ENCODE peak calls at places on chromosomes 5 and 9, in seven cellular contexts. F is ovary, M is A549, V is sigmoid colon, G is GM12878, R is transverse colon, E is K562. C is an unnamed sample.

GRCh38 chr5:76406014-76406413 is 2.9 kb downstream of the IQGAP2 start:
- DNase-seq in R (no peak), F (no peak), E (no peak), G (no peak), V (no peak), M (no peak), C (no peak)

GRCh38 chr5:76733049-76733417 is 17.1 kb downstream of the F2R start:
- DNase-seq in R (peak), F (no peak), V (no peak), M (no peak), E (no peak), G (peak), C (no peak)

GRCh38 chr5:171595401-171595800 is 176.0 kb downstream of the FGF18 start:
- DNase-seq in V (no peak), R (no peak), E (no peak), M (no peak), G (no peak), F (no peak), C (no peak)

GRCh38 chr5:158387499-158387898 is 528.6 kb upstream of the CLINT1 start:
- DNase-seq in V (no peak), G (no peak), M (no peak), R (no peak), F (no peak), E (no peak), C (no peak)

GRCh38 chr5:145981612-145982571 is 45.5 kb downstream of the SH3RF2 start:
- DNase-seq in F (no peak), V (no peak), M (peak), E (no peak), G (no peak), R (no peak), C (peak)

GRCh38 chr9:73412874-73413273 is 261.2 kb downstream of the ANXA1 start:
- DNase-seq in G (no peak), F (no peak), M (no peak), E (no peak), V (no peak), R (no peak), C (no peak)

GRCh38 chr9:1458503-1458902 is 408.3 kb downstream of the DMRT2 start:
- DNase-seq in G (no peak), M (peak), E (no peak), V (no peak), R (no peak), F (no peak), C (no peak)

GRCh38 chr5:62152394-62153123 is 153.4 kb upstream of the KIF2A start:
- DNase-seq in G (no peak), M (no peak), F (no peak), E (no peak), R (no peak), V (no peak), C (no peak)

GRCh38 chr5:159601216-159601615 is 270.9 kb upstream of the IL12B start:
- DNase-seq in F (no peak), G (no peak), M (no peak), E (no peak), R (no peak), V (no peak), C (no peak)

GRCh38 chr5:103444333-103445038 is 118.1 kb downstream of the NUDT12 start:
- DNase-seq in F (no peak), G (no peak), M (no peak), R (peak), V (no peak), E (no peak), C (peak)

GRCh38 chr5:36366883-36367282 is 65.2 kb upstream of the RANBP3L start:
- DNase-seq in V (no peak), E (no peak), R (no peak), G (no peak), M (no peak), F (no peak), C (no peak)

GRCh38 chr9:78811562-78812276 is 514.8 kb downstream of the PSAT1 start:
- DNase-seq in M (no peak), R (no peak), F (no peak), V (no peak), E (no peak), G (no peak), C (no peak)

GRCh38 chr9:93316726-93317494 is 133.0 kb downstream of the WNK2 start:
- DNase-seq in R (no peak), M (no peak), E (no peak), F (no peak), G (no peak), V (peak), C (no peak)

GRCh38 chr9:114930063-114930812 is at the start of gene TNFSF8:
- DNase-seq in V (no peak), G (no peak), R (peak), E (no peak), F (no peak), M (no peak), C (peak)

GRCh38 chr5:68467791-68468190 is 252.2 kb downstream of the PIK3R1 start:
- DNase-seq in E (no peak), F (no peak), V (no peak), M (no peak), R (peak), G (no peak), C (no peak)

GRCh38 chr9:129259373-129259772 is 81.3 kb upstream of the IER5L start:
- DNase-seq in M (no peak), V (no peak), G (no peak), E (no peak), F (no peak), R (no peak), C (no peak)

GRCh38 chr9:18361621-18362020 is 112.3 kb upstream of the ADAMTSL1 start:
- DNase-seq in G (no peak), F (no peak), E (no peak), R (no peak), V (no peak), M (no peak), C (no peak)

GRCh38 chr5:88877826-88878225 is 5.2 kb downstream of the MEF2C start:
- DNase-seq in M (no peak), F (no peak), R (no peak), G (no peak), V (no peak), E (no peak), C (no peak)

GRCh38 chr5:177113566-177114424 is 19.8 kb upstream of the NSD1 start:
- DNase-seq in V (peak), F (peak), R (peak), M (peak), G (peak), E (peak), C (peak)

GRCh38 chr5:41415242-41415641 is 95.2 kb downstream of the PLCXD3 start:
- DNase-seq in G (no peak), V (no peak), F (no peak), R (no peak), E (no peak), M (no peak), C (no peak)

GRCh38 chr5:51159164-51159563 is 224.1 kb upstream of the ISL1 start:
- DNase-seq in E (no peak), V (no peak), G (no peak), M (no peak), R (no peak), F (no peak), C (no peak)

GRCh38 chr5:170368593-170368992 is 20.6 kb downstream of the KCNMB1 start:
- DNase-seq in R (no peak), F (no peak), V (peak), M (no peak), E (no peak), G (no peak), C (no peak)

GRCh38 chr9:69472101-69472625 is 147.1 kb downstream of the ENTREP1 start:
- DNase-seq in F (no peak), G (no peak), M (no peak), V (no peak), R (no peak), E (no peak), C (no peak)

GRCh38 chr9:133990366-133991210 is 1.5 kb downstream of the VAV2 start:
- DNase-seq in F (peak), V (peak), M (peak), R (peak), G (no peak), E (no peak), C (peak)

GRCh38 chr5:69326365-69326764 is 6.2 kb downstream of the CCDC125 start:
- DNase-seq in F (no peak), G (no peak), V (no peak), M (no peak), E (no peak), R (no peak), C (no peak)

GRCh38 chr9:20319641-20320337 is 302.5 kb downstream of the MLLT3 start:
- DNase-seq in F (no peak), G (no peak), E (no peak), M (peak), V (no peak), R (no peak), C (no peak)

GRCh38 chr5:90613450-90613849 is 54.9 kb downstream of the ADGRV1 start:
- DNase-seq in E (no peak), G (no peak), F (no peak), V (no peak), R (no peak), M (no peak), C (no peak)

GRCh38 chr5:112228672-112229071 is 190.4 kb downstream of the EPB41L4A start:
- DNase-seq in E (no peak), G (no peak), F (peak), M (peak), V (peak), R (peak), C (peak)

GRCh38 chr9:116543731-116544400 is 143.2 kb upstream of the TRIM32 start:
- DNase-seq in M (no peak), G (no peak), R (no peak), E (no peak), V (no peak), F (no peak), C (no peak)

GRCh38 chr9:112487799-112488345 is 1.2 kb downstream of the KIAA1958 start:
- DNase-seq in E (peak), G (no peak), F (no peak), V (no peak), M (peak), R (no peak), C (no peak)

GRCh38 chr9:4235951-4236804 is 63.7 kb downstream of the GLIS3 start:
- DNase-seq in E (no peak), R (no peak), M (peak), V (no peak), G (no peak), F (no peak), C (no peak)

GRCh38 chr5:66178799-66179198 is 34.7 kb downstream of the SREK1 start:
- DNase-seq in M (no peak), F (no peak), G (no peak), E (no peak), V (no peak), R (no peak), C (no peak)

GRCh38 chr5:66174338-66174737 is 30.2 kb downstream of the SREK1 start:
- DNase-seq in F (no peak), G (no peak), M (peak), R (no peak), E (no peak), V (no peak), C (no peak)

GRCh38 chr5:66180282-66180955 is 36.3 kb downstream of the SREK1 start:
- DNase-seq in M (no peak), E (no peak), V (no peak), R (no peak), G (no peak), F (no peak), C (no peak)

GRCh38 chr5:66179297-66180051 is 35.4 kb downstream of the SREK1 start:
- DNase-seq in E (no peak), V (no peak), G (no peak), F (no peak), M (no peak), R (no peak), C (no peak)
- TF ChIP-seq CTCF in E (no peak), V (no peak), G (no peak), F (no peak), M (no peak), R (no peak), C (no peak)

DNA sequence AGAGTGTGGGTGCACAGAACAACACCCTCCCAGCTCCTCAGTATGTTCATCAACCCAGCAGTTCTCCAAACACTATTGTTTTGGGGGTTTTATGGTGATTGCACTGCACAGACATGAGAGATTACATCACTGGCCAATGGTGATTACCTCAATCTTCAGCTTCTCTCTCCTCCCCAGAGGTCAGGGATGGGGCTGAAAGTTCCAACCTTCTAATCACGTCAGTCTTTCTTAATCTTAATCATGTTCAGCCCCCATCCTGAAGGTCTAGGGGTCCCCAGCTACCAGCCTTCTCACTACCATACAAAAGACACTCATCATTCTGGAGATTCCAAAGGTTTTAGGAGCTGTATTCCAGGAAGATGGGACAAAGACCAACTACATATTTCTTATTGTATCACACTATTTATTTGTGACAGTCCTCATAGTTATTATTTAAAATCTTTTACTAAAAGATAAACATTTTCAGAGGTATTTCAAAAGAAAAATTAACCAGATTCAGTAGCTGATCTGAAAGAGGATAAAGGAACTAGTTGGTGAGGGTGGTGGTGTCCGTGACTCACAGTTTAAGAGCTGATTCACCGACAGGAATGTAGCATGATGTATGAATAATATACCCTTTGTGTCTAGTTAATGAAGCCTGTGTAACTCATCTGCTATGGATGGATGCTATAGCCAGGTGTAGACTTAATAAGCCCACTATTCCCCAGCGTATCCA is 35.6 kb downstream of the RASEF start:
- DNase-seq in M (peak), E (no peak), G (no peak), V (no peak), F (no peak), R (no peak), C (no peak)
- TF ChIP-seq EP300 in M (peak), E (no peak), G (no peak), V (no peak), F (no peak), R (no peak), C (no peak)

DNA sequence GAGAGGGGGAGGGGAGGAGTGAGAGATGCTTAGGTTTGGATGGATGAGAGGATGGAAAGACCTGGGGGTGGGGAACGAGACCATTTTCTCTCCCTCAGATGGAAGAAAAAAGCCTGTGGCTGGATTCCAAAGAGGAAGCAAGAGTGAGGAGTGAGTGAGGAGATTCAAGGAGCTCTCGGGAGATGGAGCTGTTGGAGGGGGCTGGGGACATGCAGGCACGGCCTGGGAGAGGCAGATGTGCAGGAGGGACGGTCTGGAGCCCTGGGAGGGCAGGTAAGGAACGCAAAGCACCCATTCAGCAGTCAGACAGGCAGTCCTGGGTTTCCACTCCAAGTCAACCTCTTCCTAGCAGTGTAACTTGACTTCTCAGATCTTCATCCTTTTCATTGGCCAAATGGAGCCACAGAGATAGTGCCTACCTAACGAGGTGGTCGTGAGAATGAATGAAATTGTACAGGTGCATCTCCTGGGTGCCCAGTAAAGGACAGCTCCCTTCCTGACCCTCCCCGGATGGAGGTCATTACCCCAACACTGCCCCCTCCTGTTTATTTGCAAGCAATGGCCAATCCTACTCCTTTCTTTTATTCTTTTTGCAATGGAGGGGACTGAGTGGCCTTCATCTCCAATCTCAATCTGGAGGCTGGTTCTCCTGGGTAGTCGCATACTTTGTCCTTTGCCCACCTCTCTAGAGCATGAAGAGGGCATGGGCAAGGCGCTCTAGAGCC is 52.2 kb downstream of the PCDH1 start:
- DNase-seq in E (peak), M (peak), G (no peak), F (no peak), R (no peak), V (no peak), C (no peak)
- TF ChIP-seq CTCF in E (peak), M (peak), G (peak), F (no peak), R (peak), V (no peak), C (peak)

GRCh38 chr5:121049971-121050370 is 585.9 kb downstream of the PRR16 start:
- DNase-seq in R (no peak), E (no peak), M (no peak), F (no peak), G (no peak), V (no peak), C (no peak)

GRCh38 chr5:121053055-121053985 is 589.2 kb downstream of the PRR16 start:
- DNase-seq in R (no peak), G (no peak), M (no peak), E (no peak), F (no peak), V (no peak), C (no peak)

DNA sequence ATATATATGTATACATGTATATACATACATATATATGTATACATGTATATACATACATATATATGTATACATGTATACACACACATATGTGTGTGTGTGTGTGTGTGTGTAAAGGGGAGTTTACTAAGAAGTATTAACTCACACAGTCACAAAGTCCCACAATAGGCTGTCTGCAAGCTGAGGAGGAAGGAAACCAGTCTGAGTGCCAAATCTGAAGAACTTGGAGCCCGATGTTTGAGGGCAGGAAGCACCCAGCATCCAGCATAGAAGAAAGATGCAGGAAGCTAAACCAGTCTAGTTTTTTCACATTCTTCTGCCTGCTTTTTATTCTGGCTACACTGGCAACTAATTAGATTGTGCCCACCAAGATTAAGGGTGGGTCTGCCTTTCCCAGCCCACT is 591.5 kb downstream of the PRR16 start:
- DNase-seq in G (no peak), R (no peak), E (no peak), M (no peak), V (no peak), F (no peak), C (no peak)
- TF ChIP-seq EP300 in G (no peak), R (no peak), E (no peak), M (no peak), V (no peak), F (no peak), C (no peak)

GRCh38 chr5:147507480-147508126 is 2.3 kb downstream of the DPYSL3 start:
- DNase-seq in R (peak), E (no peak), M (no peak), F (no peak), V (peak), G (no peak), C (no peak)

GRCh38 chr5:147508711-147509040 is 1.2 kb downstream of the DPYSL3 start:
- DNase-seq in R (no peak), F (no peak), M (no peak), G (no peak), E (no peak), V (no peak), C (no peak)

GRCh38 chr5:147510885-147511284 is 1.0 kb upstream of the DPYSL3 start:
- DNase-seq in R (no peak), V (no peak), M (no peak), F (no peak), E (no peak), G (no peak), C (no peak)

GRCh38 chr5:147509041-147509709 is 693 bp downstream of the DPYSL3 start:
- DNase-seq in R (peak), M (no peak), G (no peak), F (peak), E (no peak), V (peak), C (no peak)

DNA sequence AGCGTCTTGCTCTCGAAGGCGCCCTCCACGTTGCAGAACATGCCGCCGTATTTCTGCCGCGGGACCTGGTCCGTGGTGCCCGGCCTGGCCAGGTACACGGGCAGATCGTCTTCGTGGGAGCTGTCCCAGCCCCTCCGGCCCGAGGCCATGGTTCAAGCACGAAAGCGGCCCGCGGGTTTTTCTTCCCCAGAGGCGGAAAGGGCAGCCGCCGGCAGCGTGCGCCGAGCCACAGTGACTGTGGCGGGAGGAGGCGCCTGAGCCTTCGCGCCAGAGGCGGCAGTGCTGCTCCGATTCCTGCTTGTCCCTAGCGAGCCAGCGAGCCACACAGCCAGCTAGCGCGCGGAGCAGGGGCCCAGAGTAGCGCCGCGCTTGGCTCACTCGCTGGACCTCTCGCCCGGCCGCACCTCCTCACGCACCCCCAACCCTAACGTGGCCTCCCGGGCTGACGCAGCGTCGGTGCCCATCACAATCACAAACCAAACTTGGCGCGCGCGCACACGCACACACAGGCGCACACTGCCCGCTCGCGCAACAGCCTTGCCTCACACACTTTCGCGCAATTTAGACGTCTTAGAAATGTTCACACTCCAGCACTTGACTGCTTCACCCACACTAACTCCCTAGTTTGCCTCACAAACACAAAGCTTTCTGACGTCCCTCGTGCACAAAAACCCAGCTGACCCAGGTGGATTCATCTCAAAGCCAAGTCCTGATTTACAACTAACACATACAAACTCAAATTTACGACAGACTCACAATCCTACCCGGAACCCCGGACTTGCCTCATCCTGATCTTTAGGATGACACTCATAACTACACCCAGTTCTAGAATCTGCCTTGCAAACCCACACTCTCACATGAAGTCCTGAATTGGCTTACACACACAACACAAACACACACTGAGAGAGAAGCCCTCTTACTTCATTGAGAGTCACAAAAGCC is at the start of gene DPYSL3:
- DNase-seq in M (peak), G (no peak), R (peak), F (peak), V (peak), E (no peak), C (peak)
- TF ChIP-seq CTCF in M (no peak), G (no peak), R (no peak), F (peak), V (no peak), E (no peak), C (no peak)

C was measured in stomach.